ENCODE peak calls at places on chromosomes 16 and 17, in five cellular contexts. P, S, L, T and H are unnamed samples.

GRCh38 chr17:30831663-30832437 is at the start of gene ATAD5:
- DNase-seq in T (peak; percentile 93), L (peak; percentile 97), S (peak; percentile 95), P (peak; percentile 88), H (peak; percentile 89)

GRCh38 chr16:9092963-9093477 is 1.6 kb downstream of the HAPSTR1 start:
- DNase-seq in T (no peak), L (no peak), P (peak; percentile 33), S (peak; percentile 63), H (peak; percentile 14)

GRCh38 chr16:74748042-74748709 is 26.4 kb downstream of the FA2H start:
- DNase-seq in T (no peak), P (peak; percentile 43), L (no peak), S (no peak), H (no peak)

GRCh38 chr16:50731130-50731988 is 10.5 kb upstream of the CYLD start:
- DNase-seq in S (no peak), P (no peak), L (no peak), T (no peak), H (no peak)

GRCh38 chr17:80637286-80637703 is 92.7 kb downstream of the RPTOR start:
- DNase-seq in P (no peak), T (no peak), S (no peak), L (no peak), H (no peak)

GRCh38 chr16:1705688-1706385 is at the start of gene MAPK8IP3:
- DNase-seq in L (peak; percentile 91), S (peak; percentile 93), T (peak; percentile 85), P (peak; percentile 100), H (peak; percentile 87)

GRCh38 chr17:75046583-75047289 is at the start of the genes ATP5PD and KCTD2:
- DNase-seq in T (peak; percentile 98), P (peak; percentile 99), L (peak; percentile 99), S (peak; percentile 98), H (peak; percentile 95)

GRCh38 chr16:9039208-9039607 is 52.2 kb upstream of the HAPSTR1 start:
- DNase-seq in S (no peak), L (no peak), P (no peak), T (peak; percentile 72), H (no peak)

GRCh38 chr17:9004132-9004960 is 17.0 kb upstream of the NTN1 start:
- DNase-seq in L (no peak), P (peak; percentile 86), S (no peak), T (no peak), H (no peak)

GRCh38 chr17:80949451-80950421 is 41.9 kb upstream of the CHMP6 start:
- DNase-seq in L (no peak), P (peak; percentile 84), S (peak; percentile 40), T (no peak), H (no peak)

GRCh38 chr16:51938861-51939260 is 608.1 kb downstream of the TOX3 start:
- DNase-seq in P (no peak), L (no peak), S (no peak), T (no peak), H (no peak)

GRCh38 chr17:49230636-49231562 is at the start of gene PHOSPHO1:
- DNase-seq in L (peak; percentile 97), P (peak; percentile 99), T (peak; percentile 85), S (peak; percentile 91), H (peak; percentile 84)

GRCh38 chr16:85551319-85551978 is 61.7 kb upstream of the GSE1 start:
- DNase-seq in P (no peak), L (no peak), T (no peak), S (no peak), H (no peak)

GRCh38 chr17:48555616-48556533 is 11.0 kb upstream of the HOXB2 start:
- DNase-seq in L (peak; percentile 83), T (no peak), S (no peak), P (peak; percentile 89), H (peak; percentile 23)

GRCh38 chr17:60610481-60610880 is 10.5 kb downstream of the PPM1D start:
- DNase-seq in S (no peak), L (no peak), P (no peak), T (peak; percentile 67), H (no peak)

GRCh38 chr17:43661699-43662431 is at the start of gene MEOX1:
- DNase-seq in P (no peak), L (no peak), T (peak; percentile 70), S (no peak), H (no peak)

GRCh38 chr17:50472286-50472685 is 3.6 kb upstream of the CHAD start:
- DNase-seq in T (no peak), P (no peak), L (no peak), S (no peak), H (no peak)

GRCh38 chr17:33169580-33170285 is 123.4 kb downstream of the ASIC2 start:
- DNase-seq in L (no peak), S (no peak), P (no peak), T (no peak), H (no peak)

GRCh38 chr17:68378202-68379149 is 78.8 kb downstream of the WIPI1 start:
- DNase-seq in S (peak; percentile 94), L (peak; percentile 63), P (peak; percentile 66), T (peak; percentile 99), H (peak; percentile 90)

GRCh38 chr17:81386646-81387234 is 8.5 kb upstream of the BAHCC1 start:
- DNase-seq in S (no peak), T (no peak), P (peak; percentile 83), L (no peak), H (no peak)

GRCh38 chr16:17364319-17365210 is 106.2 kb downstream of the XYLT1 start:
- DNase-seq in P (no peak), T (peak; percentile 75), L (no peak), S (no peak), H (peak; percentile 53)

GRCh38 chr16:580141-580945 is 9.5 kb upstream of the RAB40C start:
- DNase-seq in S (no peak), L (no peak), P (no peak), T (no peak), H (no peak)

GRCh38 chr16:28166394-28167208 is 45.2 kb downstream of the XPO6 start:
- DNase-seq in P (no peak), S (no peak), L (no peak), T (peak; percentile 70), H (no peak)

GRCh38 chr17:66272699-66273390 is 29.6 kb upstream of the PRKCA start:
- DNase-seq in T (peak; percentile 47), L (peak; percentile 77), S (no peak), P (no peak), H (no peak)

DNA sequence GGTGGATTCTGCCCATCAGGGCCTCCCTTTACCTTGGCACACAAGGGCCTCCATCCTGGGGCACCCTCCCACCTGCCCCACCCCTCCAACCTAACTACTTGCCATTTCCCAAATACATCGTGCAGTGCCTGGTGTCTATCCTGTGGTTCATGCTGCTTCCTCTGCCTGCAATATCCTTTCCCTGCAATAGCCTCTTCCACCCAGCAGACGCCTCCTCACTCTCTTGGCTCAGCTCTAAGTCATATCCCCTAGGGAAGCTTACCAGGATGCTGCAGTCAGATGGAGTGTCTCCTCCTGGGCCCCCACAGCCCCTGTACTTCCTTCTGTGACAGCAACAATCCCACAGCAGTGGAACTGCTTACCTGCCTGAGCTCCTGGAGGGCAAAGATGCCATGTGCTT is 36.7 kb downstream of the CCDC182 start:
- DNase-seq in L (no peak), S (no peak), P (no peak), T (peak; percentile 20), H (no peak)
- H3K4me3 ChIP-seq in L (no peak overlapping the region), S (no peak overlapping the region), P (peak overlapping the region; percentile 18), T (no peak overlapping the region), H (no peak overlapping the region)

DNA sequence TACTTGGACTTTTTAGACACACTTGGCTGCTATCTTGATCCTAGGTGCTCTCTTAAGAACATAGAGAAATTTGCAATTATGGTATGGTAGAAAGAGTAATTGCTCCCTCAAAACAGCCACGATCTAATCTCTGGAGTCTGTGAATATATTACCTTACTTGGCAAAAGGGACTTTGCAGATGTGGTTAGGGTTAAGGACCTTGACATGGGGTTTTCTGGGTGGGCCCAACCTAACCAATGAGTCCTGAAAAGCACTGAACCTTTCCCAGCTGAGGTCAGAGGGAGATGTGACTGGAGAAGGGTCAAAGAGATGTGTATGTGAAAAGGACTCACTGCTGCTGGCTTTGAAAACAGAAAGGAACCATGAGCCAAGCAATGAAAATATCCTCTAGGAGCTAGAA is 26.7 kb upstream of the MED13 start:
- DNase-seq in P (no peak), L (no peak), T (no peak), S (no peak), H (no peak)
- H3K4me3 ChIP-seq in P (no peak overlapping the region), L (no peak overlapping the region), T (no peak overlapping the region), S (no peak overlapping the region), H (no peak overlapping the region)

DNA sequence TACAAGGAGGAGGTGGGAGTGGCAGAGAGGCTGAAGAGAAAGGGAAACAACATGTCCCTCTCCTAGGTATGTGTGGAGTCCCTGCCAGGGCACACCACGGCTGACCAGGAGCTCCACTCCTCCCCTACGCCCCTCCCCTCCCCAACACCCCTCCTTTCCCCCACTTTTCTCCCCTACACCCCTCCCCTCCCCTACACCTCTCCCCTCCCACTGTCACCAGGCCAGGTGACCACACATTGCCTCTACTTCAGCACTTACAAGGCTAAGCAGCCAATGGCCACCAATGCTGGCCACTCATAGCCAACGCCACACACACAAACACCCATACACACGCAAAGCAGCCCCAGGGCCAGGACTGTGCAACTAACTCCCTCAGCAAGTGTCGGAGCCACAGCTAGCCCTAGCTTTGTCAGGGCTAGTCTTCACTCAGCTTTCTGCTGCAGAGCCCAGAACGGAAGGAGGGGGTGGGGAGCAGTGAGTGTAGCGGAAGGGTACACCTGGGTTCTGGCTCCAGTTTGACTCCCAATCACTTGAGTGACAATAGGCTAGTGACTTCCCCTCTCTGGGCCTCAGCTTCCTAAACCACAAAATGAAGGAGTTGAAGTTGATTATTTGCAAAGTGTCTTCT is 8.2 kb downstream of the CAVIN1 start:
- DNase-seq in T (no peak), L (no peak), P (peak; percentile 66), S (peak; percentile 39), H (no peak)
- H3K4me3 ChIP-seq in T (no peak overlapping the region), L (no peak overlapping the region), P (no peak overlapping the region), S (no peak overlapping the region), H (no peak overlapping the region)

GRCh38 chr17:35242158-35242804 is 591 bp upstream of the SLFN5 start:
- DNase-seq in T (peak; percentile 47), L (peak; percentile 94), P (peak; percentile 93), S (peak; percentile 73), H (peak; percentile 83)

GRCh38 chr17:35245196-35245486 is 2.3 kb downstream of the SLFN5 start:
- DNase-seq in L (peak; percentile 63), P (no peak), S (no peak), T (peak; percentile 95), H (no peak)

GRCh38 chr17:35242805-35243458 is at the start of gene SLFN5:
- DNase-seq in L (peak; percentile 98), P (peak; percentile 95), S (peak; percentile 96), T (peak; percentile 95), H (peak; percentile 98)

GRCh38 chr17:35243459-35244204 is 760 bp downstream of the SLFN5 start:
- DNase-seq in L (peak; percentile 40), T (peak; percentile 73), S (peak; percentile 79), P (peak; percentile 43), H (peak; percentile 46)

DNA sequence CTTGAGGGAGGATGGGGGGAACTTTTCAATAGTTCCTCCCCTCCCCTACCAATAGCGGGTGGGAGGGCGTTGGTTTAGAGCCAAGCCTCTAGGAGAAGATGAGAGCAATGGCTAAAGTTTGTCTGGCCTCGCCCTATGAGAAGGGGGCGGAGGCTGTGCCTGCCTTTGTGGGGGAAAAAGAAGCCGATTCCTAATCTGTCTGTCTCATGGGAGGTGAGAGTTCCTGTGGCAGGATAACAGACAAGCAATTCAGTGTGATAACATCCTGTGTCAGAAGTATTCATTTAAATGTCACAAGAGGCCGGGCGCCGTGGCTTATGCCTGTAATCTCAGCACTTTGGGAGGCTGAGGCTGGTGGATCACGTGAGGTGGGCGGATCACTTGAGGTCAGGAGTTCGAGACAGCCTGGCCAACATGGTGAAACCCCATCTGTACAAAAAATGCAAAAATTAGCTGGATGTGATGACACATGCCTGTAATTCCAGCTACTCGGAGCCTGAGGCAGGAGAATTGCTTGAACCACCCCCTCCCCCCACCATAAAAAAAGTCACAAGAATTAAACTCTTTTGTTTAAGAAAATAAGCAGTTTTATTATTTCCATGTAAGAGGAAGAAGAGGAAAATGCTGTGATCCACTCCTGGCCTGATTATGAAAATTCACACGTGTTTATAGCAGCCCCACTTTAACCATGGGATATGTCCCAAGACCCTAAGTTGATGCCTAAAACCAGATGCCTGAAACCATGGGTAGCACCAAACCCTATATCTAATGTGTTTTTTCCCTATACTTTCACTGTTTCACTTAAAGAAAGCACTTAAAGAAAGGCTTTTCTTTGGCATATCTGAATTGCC is 1.7 kb downstream of the SLFN5 start:
- DNase-seq in T (peak; percentile 84), P (peak; percentile 51), L (peak; percentile 34), S (peak; percentile 89), H (peak; percentile 15)
- H3K4me3 ChIP-seq in T (peak overlapping the region; percentile 88), P (no peak overlapping the region), L (peak overlapping the region; percentile 82), S (no peak overlapping the region), H (no peak overlapping the region)